ENCODE peak calls at places on chromosomes 12 and 14, in five cellular contexts. E, F, D, L and Z are unnamed samples.

GRCh38 chr12:104747956-104748355 is 210.1 kb downstream of the SLC41A2 start:
- DNase-seq in E (no peak), F (no peak), D (no peak), L (no peak), Z (no peak)

GRCh38 chr12:76445469-76445868 is 97.3 kb upstream of the BBS10 start:
- DNase-seq in E (no peak), F (no peak), D (no peak), L (no peak), Z (no peak)

GRCh38 chr14:58243790-58244555 is 670 bp upstream of the PSMA3 start:
- DNase-seq in E (peak), F (no peak), D (no peak), L (no peak), Z (peak)

GRCh38 chr12:42291680-42292079 is 34.2 kb downstream of the ZCRB1 start:
- DNase-seq in E (no peak), F (no peak), D (no peak), L (no peak), Z (no peak)

GRCh38 chr12:71945883-71946282 is 7.2 kb downstream of the TPH2 start:
- DNase-seq in E (no peak), F (no peak), D (no peak), L (no peak), Z (no peak)

GRCh38 chr12:2172486-2173214 is 119.9 kb downstream of the CACNA1C start:
- DNase-seq in E (no peak), F (no peak), D (no peak), L (no peak), Z (no peak)

GRCh38 chr14:85421166-85421877 is 108.6 kb upstream of the FLRT2 start:
- DNase-seq in E (peak), F (no peak), D (no peak), L (no peak), Z (no peak)

GRCh38 chr12:77339610-77340009 is 274.2 kb upstream of the E2F7 start:
- DNase-seq in E (no peak), F (no peak), D (no peak), L (no peak), Z (no peak)

GRCh38 chr14:89372156-89372555 is 44.9 kb downstream of the FOXN3 start:
- DNase-seq in E (no peak), F (no peak), D (no peak), L (no peak), Z (no peak)

GRCh38 chr12:20716037-20716436 is 20.9 kb downstream of the SLCO1C1 start:
- DNase-seq in E (no peak), F (no peak), D (peak), L (peak), Z (peak)

GRCh38 chr12:76530531-76530930 is 29.0 kb downstream of the OSBPL8 start:
- DNase-seq in E (no peak), F (no peak), D (no peak), L (no peak), Z (no peak)

GRCh38 chr12:122013792-122014590 is 7.7 kb upstream of the BCL7A start:
- DNase-seq in E (no peak), F (no peak), D (peak), L (no peak), Z (no peak)

GRCh38 chr12:75666980-75667359 is 155.6 kb upstream of the KRR1 start:
- DNase-seq in E (no peak), F (no peak), D (peak), L (no peak), Z (no peak)

GRCh38 chr14:72256055-72256454 is 323.8 kb downstream of the RGS6 start:
- DNase-seq in E (no peak), F (no peak), D (no peak), L (no peak), Z (no peak)